ENCODE peak calls at places on chromosomes 16 and 17, in nine cellular contexts. I is suprapubic skin, L is breast epithelium, Q is pancreas, B is fibroblast of villous mesenchyme, U is K562, A is PC-3, D is psoas muscle, N is fibroblast of mammary gland. T is an unnamed sample.

GRCh38 chr16:30600215-30600614 is 10.0 kb downstream of the ZNF689 start:
- DNase-seq in Q (no peak), U (no peak), I (no peak), L (no peak), D (no peak), B (no peak), N (no peak), A (no peak), T (no peak)

GRCh38 chr16:83402969-83403368 is 404.8 kb upstream of the HSBP1 start:
- DNase-seq in L (no peak), U (no peak), A (no peak), Q (no peak), B (peak), I (no peak), D (no peak), N (peak), T (no peak)

GRCh38 chr16:646679-647172 is 2.4 kb upstream of the WDR90 start:
- DNase-seq in Q (no peak), N (no peak), I (no peak), A (no peak), U (no peak), L (no peak), B (no peak), D (no peak), T (no peak)

GRCh38 chr17:19248149-19248922 is 11.2 kb downstream of the EPN2 start:
- DNase-seq in B (no peak), A (peak), I (no peak), U (peak), L (no peak), D (no peak), N (no peak), Q (no peak), T (no peak)

GRCh38 chr17:8928347-8928746 is 37.2 kb downstream of the PIK3R5 start:
- DNase-seq in L (no peak), B (no peak), Q (no peak), U (no peak), D (no peak), N (no peak), I (no peak), A (no peak), T (no peak)

GRCh38 chr17:731943-732787 is at the start of gene TLCD3A:
- DNase-seq in A (peak), B (peak), Q (peak), N (peak), U (peak), I (no peak), D (peak), L (no peak), T (peak)

GRCh38 chr16:5028950-5029475 is 4.7 kb downstream of the NAGPA start:
- DNase-seq in Q (no peak), D (no peak), B (no peak), N (no peak), U (no peak), L (no peak), A (no peak), I (no peak), T (no peak)

GRCh38 chr17:39872700-39873099 is 4.7 kb downstream of the ZPBP2 start:
- DNase-seq in Q (no peak), I (no peak), N (peak), D (no peak), A (no peak), B (peak), U (no peak), L (no peak), T (peak)

GRCh38 chr16:80583466-80583865 is 42.7 kb downstream of the DYNLRB2 start:
- DNase-seq in U (no peak), L (no peak), D (no peak), A (peak), I (no peak), N (peak), Q (no peak), B (peak), T (peak)

GRCh38 chr16:81808933-81809480 is 29.9 kb downstream of the PLCG2 start:
- DNase-seq in N (no peak), B (no peak), Q (no peak), D (no peak), I (no peak), A (peak), L (no peak), U (no peak), T (peak)

DNA sequence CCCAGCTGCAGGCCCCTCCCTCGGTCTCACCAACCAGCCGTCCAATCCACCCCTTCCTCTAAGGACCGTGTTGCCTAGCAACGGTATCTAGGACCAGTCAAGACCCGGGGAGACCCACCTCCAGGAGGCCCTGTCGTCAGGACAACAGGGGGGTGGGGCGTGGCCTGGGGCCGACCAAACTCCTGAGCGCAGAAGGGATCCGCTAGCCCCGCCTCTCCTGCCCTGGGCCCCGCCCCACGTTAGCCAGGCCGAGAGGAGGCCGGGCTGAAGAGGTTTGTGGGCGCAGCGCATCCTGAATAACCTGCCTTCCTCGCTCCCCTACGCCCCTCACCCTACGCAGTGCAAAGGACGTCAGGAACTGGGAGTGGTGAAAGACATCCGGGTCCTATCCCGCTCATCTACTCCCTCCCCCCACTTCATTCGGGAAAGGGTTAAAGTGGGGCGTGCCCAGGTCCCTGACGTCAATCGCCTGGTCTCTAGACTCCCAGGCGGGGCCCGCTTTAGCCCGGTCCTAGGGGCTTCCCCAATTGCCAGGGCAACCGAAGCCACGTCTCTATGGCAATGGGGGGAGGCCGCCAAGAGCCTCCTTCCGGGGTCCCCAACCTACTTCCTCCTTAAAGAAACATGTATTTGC is 14.7 kb downstream of the DLG4 start:
- DNase-seq in N (peak), D (peak), I (peak), B (peak), U (peak), L (peak), Q (peak), A (no peak), T (peak)
- H3K4me3 ChIP-seq in N (peak), D (peak), I (peak), B (peak), U (peak), L (peak), Q (peak), A (no peak), T (peak)

GRCh38 chr17:6325741-6326140 is 109.2 kb downstream of the AIPL1 start:
- DNase-seq in N (no peak), Q (no peak), U (no peak), L (no peak), A (no peak), B (no peak), I (no peak), D (no peak), T (no peak)
- TF ChIP-seq CTCF in N (no peak), Q (no peak), U (no peak), L (no peak), A (no peak), B (no peak), I (no peak), D (no peak), T (no peak)

GRCh38 chr16:8729779-8730334 is 55.4 kb downstream of the ABAT start:
- DNase-seq in U (no peak), I (no peak), N (no peak), L (no peak), D (no peak), A (no peak), B (no peak), Q (no peak), T (peak)

GRCh38 chr16:8730335-8730915 is 56.0 kb downstream of the ABAT start:
- DNase-seq in L (peak), I (no peak), B (no peak), D (no peak), A (no peak), N (no peak), Q (peak), U (no peak), T (no peak)

GRCh38 chr16:8736123-8736680 is 61.2 kb downstream of the TMEM186 start:
- DNase-seq in B (no peak), Q (peak), N (no peak), I (no peak), A (no peak), L (no peak), U (no peak), D (no peak), T (no peak)

GRCh38 chr16:8735574-8735973 is 61.2 kb downstream of the ABAT start:
- DNase-seq in L (no peak), N (no peak), Q (no peak), D (no peak), B (no peak), I (no peak), A (no peak), U (no peak), T (no peak)

GRCh38 chr16:8733849-8734540 is 59.6 kb downstream of the ABAT start:
- DNase-seq in A (no peak), N (no peak), Q (no peak), B (no peak), D (no peak), L (no peak), U (no peak), I (no peak), T (no peak)
- H3K4me3 ChIP-seq in A (no peak), N (no peak), Q (no peak), B (no peak), D (no peak), L (no peak), U (no peak), I (no peak), T (no peak)

GRCh38 chr17:78380370-78380769 is 1.9 kb downstream of the PGS1 start:
- DNase-seq in Q (no peak), A (no peak), I (no peak), L (no peak), D (no peak), U (no peak), N (no peak), B (no peak), T (no peak)

GRCh38 chr17:78379134-78379497 is 667 bp downstream of the PGS1 start:
- DNase-seq in B (peak), L (no peak), A (peak), Q (no peak), U (no peak), I (no peak), D (no peak), N (peak), T (no peak)

GRCh38 chr17:78377858-78378224 is 608 bp upstream of the PGS1 start:
- DNase-seq in L (no peak), Q (no peak), N (no peak), B (no peak), A (no peak), D (no peak), U (no peak), I (no peak), T (no peak)

GRCh38 chr17:78376161-78376560 is 2.3 kb upstream of the PGS1 start:
- DNase-seq in I (no peak), L (no peak), N (no peak), U (no peak), Q (no peak), A (no peak), B (no peak), D (no peak), T (no peak)

DNA sequence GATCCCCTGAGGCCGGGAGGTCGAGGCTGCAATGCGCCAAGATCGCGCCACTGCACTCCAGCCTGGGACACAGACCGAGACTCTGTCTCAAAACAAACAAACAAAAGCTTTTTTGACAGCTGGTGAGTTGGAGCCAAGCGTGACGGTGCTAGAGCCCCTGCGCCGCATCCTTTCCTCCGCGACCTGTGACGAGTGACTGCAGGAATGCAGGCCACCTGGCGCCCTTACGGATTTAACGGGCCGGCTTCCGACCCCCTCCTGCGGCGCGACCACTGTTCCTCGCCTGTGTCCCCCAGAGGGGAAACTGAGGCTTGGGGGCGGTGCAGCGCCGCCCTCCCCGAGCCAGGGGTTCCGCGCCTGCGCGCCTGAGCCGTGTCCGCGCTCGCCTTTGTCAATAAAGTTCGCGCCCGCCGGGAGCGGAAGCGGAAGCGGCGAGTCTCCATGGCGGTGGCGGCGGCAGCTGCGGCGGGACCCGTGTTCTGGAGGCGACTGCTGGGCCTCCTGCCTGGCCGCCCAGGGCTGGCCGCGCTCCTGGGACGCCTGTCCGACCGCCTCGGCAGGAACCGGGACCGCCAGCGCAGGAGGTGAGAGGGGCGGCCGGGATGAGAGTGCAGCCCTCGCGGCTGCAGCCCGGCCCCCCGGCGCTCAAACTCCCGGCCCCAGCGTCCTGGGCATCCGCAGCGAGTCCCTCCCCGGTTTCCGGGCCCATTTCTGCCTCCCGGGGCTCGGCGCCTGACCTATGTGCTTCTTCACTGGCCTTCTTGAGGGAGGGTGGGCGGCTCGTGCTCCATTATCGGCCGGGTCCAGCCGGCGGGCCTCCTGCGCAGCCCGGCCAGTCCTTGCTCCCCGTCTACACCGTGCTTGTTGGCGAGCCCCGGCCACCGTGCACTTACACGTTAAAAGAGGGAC is at the start of gene PGS1:
- DNase-seq in D (peak), U (peak), N (peak), Q (peak), L (peak), A (peak), I (peak), B (peak), T (peak)
- TF ChIP-seq CTCF in D (no peak), U (no peak), N (no peak), Q (no peak), L (peak), A (peak), I (no peak), B (peak), T (no peak)

T was measured in GM12865.